ENCODE peak calls at places on chromosomes 3 and 15, in five cellular contexts. K, I, G, U and X are unnamed samples.

GRCh38 chr3:126858401-126858800 is 124.5 kb upstream of the PLXNA1 start:
- DNase-seq in K (no peak), I (no peak), G (no peak), U (no peak), X (no peak)

GRCh38 chr15:48393650-48394049 is 62.4 kb downstream of the DUT start:
- DNase-seq in K (no peak), I (peak; percentile 36), G (no peak), U (no peak), X (no peak)

GRCh38 chr15:58951388-58952060 is 18.0 kb upstream of the SLTM start:
- DNase-seq in K (no peak), I (no peak), G (no peak), U (no peak), X (no peak)

GRCh38 chr15:25832158-25832557 is 31.0 kb downstream of the ATP10A start:
- DNase-seq in K (no peak), I (no peak), G (no peak), U (no peak), X (no peak)

GRCh38 chr3:189720746-189721426 is 89.7 kb downstream of the TP63 start:
- DNase-seq in K (no peak), I (no peak), G (no peak), U (no peak), X (no peak)

GRCh38 chr3:193680220-193680619 is 87.2 kb downstream of the OPA1 start:
- DNase-seq in K (no peak), I (no peak), G (no peak), U (no peak), X (no peak)

GRCh38 chr15:64851503-64851840 is 9.8 kb downstream of the PLEKHO2 start:
- DNase-seq in K (peak; percentile 32), I (no peak), G (peak; percentile 75), U (peak; percentile 49), X (no peak)

GRCh38 chr3:149209431-149209830 is 12.2 kb downstream of the CP start:
- DNase-seq in K (no peak), I (no peak), G (no peak), U (no peak), X (no peak)

GRCh38 chr15:42577514-42578031 is 2.2 kb downstream of the STARD9 start:
- DNase-seq in K (no peak), I (no peak), G (no peak), U (peak; percentile 54), X (no peak)

GRCh38 chr3:8737301-8737700 is 3.7 kb downstream of the CAV3 start:
- DNase-seq in K (no peak), I (no peak), G (no peak), U (no peak), X (no peak)

GRCh38 chr3:51751287-51751686 is 27.8 kb downstream of the IQCF6 start:
- DNase-seq in K (no peak), I (no peak), G (no peak), U (no peak), X (no peak)

GRCh38 chr3:88301273-88302002 is 151.7 kb downstream of the C3orf38 start:
- DNase-seq in K (no peak), I (no peak), G (no peak), U (no peak), X (no peak)

GRCh38 chr3:3589715-3590130 is 209.5 kb upstream of the LRRN1 start:
- DNase-seq in K (no peak), I (no peak), G (no peak), U (no peak), X (no peak)

GRCh38 chr3:176987901-176988300 is 209.4 kb downstream of the TBL1XR1 start:
- DNase-seq in K (no peak), I (peak; percentile 10), G (no peak), U (no peak), X (no peak)

GRCh38 chr3:115072265-115073008 is 74.7 kb downstream of the ZBTB20 start:
- DNase-seq in K (no peak), I (no peak), G (no peak), U (no peak), X (no peak)

GRCh38 chr3:13013994-13014754 is 59.1 kb downstream of the IQSEC1 start:
- DNase-seq in K (no peak), I (no peak), G (no peak), U (no peak), X (no peak)

GRCh38 chr3:162780313-162780712 is 1283.7 kb downstream of the OTOL1 start:
- DNase-seq in K (no peak), I (no peak), G (no peak), U (no peak), X (no peak)

GRCh38 chr3:138653567-138653966 is 45.0 kb downstream of the FAIM start:
- DNase-seq in K (no peak), I (peak; percentile 10), G (no peak), U (no peak), X (no peak)

GRCh38 chr15:71804695-71805470 is 5.5 kb upstream of the NR2E3 start:
- DNase-seq in K (no peak), I (no peak), G (no peak), U (no peak), X (no peak)

GRCh38 chr3:102090646-102091045 is 241.3 kb downstream of the NFKBIZ start:
- DNase-seq in K (no peak), I (no peak), G (no peak), U (no peak), X (no peak)

GRCh38 chr3:71416868-71417267 is 166.7 kb downstream of the FOXP1 start:
- DNase-seq in K (peak; percentile 48), I (no peak), G (no peak), U (no peak), X (no peak)

GRCh38 chr3:53503185-53503584 is 8.8 kb downstream of the CACNA1D start:
- DNase-seq in K (no peak), I (no peak), G (no peak), U (no peak), X (no peak)

GRCh38 chr3:32176989-32177701 is 61.3 kb upstream of the CMTM8 start:
- DNase-seq in K (peak; percentile 64), I (no peak), G (no peak), U (peak; percentile 80), X (no peak)

GRCh38 chr3:157752952-157753351 is 249.7 kb upstream of the VEPH1 start:
- DNase-seq in K (no peak), I (no peak), G (no peak), U (no peak), X (no peak)
- H3K4me3 ChIP-seq in K (no peak overlapping the region), I (no peak overlapping the region), G (no peak overlapping the region), U (no peak overlapping the region), X (no peak overlapping the region)

GRCh38 chr3:50321844-50322385 is 630 bp downstream of the HYAL2 start:
- DNase-seq in K (peak; percentile 91), I (no peak), G (no peak), U (no peak), X (no peak)

GRCh38 chr3:50322386-50323091 is at the start of gene HYAL2:
- DNase-seq in K (peak; percentile 61), I (peak; percentile 90), G (peak; percentile 75), U (no peak), X (no peak)

GRCh38 chr3:50324351-50325144 is 2.0 kb upstream of the HYAL2 start:
- DNase-seq in K (peak; percentile 92), I (peak; percentile 59), G (peak; percentile 76), U (peak; percentile 79), X (no peak)

GRCh38 chr3:50323092-50323600 is 601 bp upstream of the HYAL2 start:
- DNase-seq in K (no peak), I (no peak), G (no peak), U (no peak), X (no peak)

DNA sequence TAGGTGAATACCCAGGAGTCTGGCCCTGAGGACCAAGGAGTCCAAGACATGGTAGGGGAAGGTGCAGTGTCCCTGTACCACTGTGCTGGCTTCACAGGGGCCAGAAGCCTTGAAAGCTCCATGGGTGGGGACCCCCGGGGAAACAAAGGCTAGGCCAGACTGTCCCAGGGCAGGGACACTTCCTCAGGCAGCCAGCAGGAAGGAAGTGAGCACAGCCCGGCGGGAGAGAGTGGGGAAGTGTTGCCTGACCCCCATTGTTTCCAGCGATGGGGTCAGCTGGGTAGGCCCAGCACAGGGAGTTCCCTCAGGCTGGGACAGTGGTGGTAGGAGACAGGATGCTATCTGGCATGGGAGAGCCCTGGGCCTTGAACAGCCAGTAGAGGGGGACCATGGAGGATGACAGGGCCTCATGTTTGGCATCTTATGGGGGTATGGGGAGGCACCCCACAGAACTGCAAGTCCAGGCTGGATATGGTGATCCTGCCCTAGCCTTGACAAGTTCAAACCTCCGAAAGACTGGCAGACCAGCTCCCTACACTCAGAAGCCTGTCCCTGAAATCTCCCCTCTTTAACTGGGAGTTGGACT is 1.2 kb upstream of the HYAL2 start:
- DNase-seq in K (no peak), I (no peak), G (peak; percentile 75), U (no peak), X (no peak)
- H3K27ac ChIP-seq in K (no peak overlapping the region), I (no peak overlapping the region), G (peak overlapping the region; percentile 93), U (peak overlapping the region; percentile 90), X (peak overlapping the region; percentile 52)

DNA sequence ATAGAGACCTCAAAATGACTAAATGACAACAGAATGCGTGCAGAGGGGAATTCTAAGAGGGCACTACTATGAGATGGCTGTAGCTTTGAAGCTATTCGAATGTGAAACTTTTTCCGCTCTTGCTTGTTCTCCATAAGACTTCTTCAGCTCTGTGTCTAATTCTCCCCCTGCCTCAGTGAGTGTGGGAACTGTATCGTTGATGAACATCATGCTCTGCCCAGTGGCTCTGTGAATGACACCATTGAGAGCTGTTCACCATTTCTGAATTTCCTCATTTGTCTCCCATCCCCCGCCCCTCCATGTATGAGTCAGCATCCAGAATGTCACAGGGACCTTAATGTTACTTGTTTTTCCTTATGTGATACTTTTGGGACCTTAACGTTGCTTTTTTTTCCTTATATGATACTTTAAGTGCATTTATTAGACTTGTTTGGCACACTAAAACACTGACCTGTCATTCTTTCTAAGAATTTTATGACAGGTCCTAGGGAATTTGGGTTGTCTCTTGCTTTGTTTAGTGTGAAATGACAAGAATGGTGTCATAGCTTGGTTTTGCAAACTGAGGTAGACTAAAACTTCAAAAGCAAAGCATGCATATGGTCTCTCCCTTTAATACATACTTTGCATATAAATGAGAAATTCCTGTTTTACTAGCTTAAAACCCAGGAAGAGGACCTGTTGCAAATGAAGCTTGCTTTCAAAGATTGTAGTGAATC is 99.6 kb downstream of the FNDC3B start:
- DNase-seq in K (no peak), I (no peak), G (peak; percentile 82), U (peak; percentile 82), X (no peak)
- H3K4me3 ChIP-seq in K (no peak overlapping the region), I (no peak overlapping the region), G (no peak overlapping the region), U (no peak overlapping the region), X (no peak overlapping the region)

GRCh38 chr15:93205413-93205812 is 116.4 kb upstream of the RGMA start:
- DNase-seq in K (no peak), I (no peak), G (no peak), U (peak; percentile 3), X (no peak)

GRCh38 chr15:93202405-93202804 is 113.4 kb upstream of the RGMA start:
- DNase-seq in K (no peak), I (no peak), G (no peak), U (no peak), X (no peak)

GRCh38 chr15:93201940-93202339 is 112.9 kb upstream of the RGMA start:
- DNase-seq in K (no peak), I (no peak), G (no peak), U (no peak), X (no peak)

GRCh38 chr15:93200448-93201226 is 111.6 kb upstream of the RGMA start:
- DNase-seq in K (no peak), I (peak; percentile 15), G (no peak), U (no peak), X (no peak)

DNA sequence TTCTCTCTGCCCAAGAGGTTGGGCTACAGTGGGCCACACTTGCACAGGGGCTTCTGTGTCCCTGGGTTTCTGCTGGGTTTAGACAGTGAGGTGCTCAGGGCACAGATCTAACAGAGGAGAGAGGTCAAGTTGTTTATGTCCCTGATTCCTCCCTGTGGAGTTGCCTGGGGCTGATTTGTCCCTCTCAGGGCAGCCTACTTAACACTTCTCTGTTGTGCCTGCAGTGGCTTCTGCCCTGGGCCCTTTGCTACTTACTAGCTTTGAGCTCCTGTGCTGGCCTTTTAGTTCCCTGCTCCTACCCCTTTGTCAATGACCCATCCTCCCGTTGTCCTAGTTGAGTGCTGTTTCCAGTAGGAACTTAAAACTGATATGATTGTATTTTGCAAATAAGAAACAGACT is 114.0 kb upstream of the RGMA start:
- DNase-seq in K (no peak), I (no peak), G (no peak), U (no peak), X (no peak)
- H3K27ac ChIP-seq in K (no peak overlapping the region), I (no peak overlapping the region), G (no peak overlapping the region), U (no peak overlapping the region), X (no peak overlapping the region)